ENCODE peak calls at places on chromosomes 2 and 18, in five cellular contexts. D is effector CD4-positive, alpha-beta T cell; O is stimulated activated CD8-positive, alpha-beta memory T cell treated with anti-CD3 and anti-CD28 coated beads, Interleukin-4, amount 100 ng/mL, for 1 hour; P is DMS79 treated with DMSO at 0.1 percent for 48 hours; Q is fibroblast of lung. V is an unnamed sample.

GRCh38 chr2:238228700-238229099 is 11.1 kb downstream of the HES6 start:
- DNase-seq in O (no peak), Q (peak), D (no peak), P (no peak), V (no peak)

GRCh38 chr2:10839813-10840212 is 27.2 kb upstream of the PDIA6 start:
- DNase-seq in O (no peak), D (no peak), Q (no peak), P (no peak), V (no peak)

GRCh38 chr2:193518061-193518817 is 1323.5 kb upstream of the TMEFF2 start:
- DNase-seq in D (no peak), O (no peak), Q (peak), P (no peak), V (no peak)

GRCh38 chr2:209771474-209772292 is at the start of gene UNC80:
- DNase-seq in D (no peak), Q (peak), O (no peak), P (peak), V (no peak)

GRCh38 chr18:46393230-46393629 is 263.8 kb downstream of the LOXHD1 start:
- DNase-seq in Q (no peak), D (no peak), O (no peak), P (no peak), V (no peak)

GRCh38 chr2:205660521-205661124 is 21.7 kb upstream of the NRP2 start:
- DNase-seq in D (no peak), P (no peak), Q (peak), O (no peak), V (no peak)

GRCh38 chr2:54386993-54387590 is 69.0 kb upstream of the SPTBN1 start:
- DNase-seq in P (no peak), Q (peak), D (no peak), O (no peak), V (no peak)

GRCh38 chr2:54396107-54396506 is 60.0 kb upstream of the SPTBN1 start:
- DNase-seq in O (no peak), D (no peak), Q (peak), P (no peak), V (no peak)

GRCh38 chr2:34892286-34892685 is 1293.2 kb upstream of the FAM98A start:
- DNase-seq in P (no peak), D (no peak), O (no peak), Q (no peak), V (no peak)

GRCh38 chr2:240836781-240837467 is 16.9 kb upstream of the KIF1A start:
- DNase-seq in Q (peak), O (no peak), D (no peak), P (no peak), V (no peak)

GRCh38 chr2:180360283-180360618 is 353.2 kb upstream of the CWC22 start:
- DNase-seq in P (no peak), O (no peak), D (no peak), Q (no peak), V (no peak)

GRCh38 chr2:7604456-7604855 is 687.2 kb downstream of the RNF144A start:
- DNase-seq in O (no peak), P (no peak), Q (peak), D (no peak), V (no peak)

GRCh38 chr2:74345272-74345943 is 2.2 kb upstream of the SLC4A5 start:
- DNase-seq in P (no peak), Q (no peak), D (no peak), O (no peak), V (no peak)

GRCh38 chr18:76144844-76145243 is 350.2 kb downstream of the ZNF516 start:
- DNase-seq in P (no peak), Q (no peak), O (no peak), D (no peak), V (no peak)

GRCh38 chr2:46082531-46083485 is 214.4 kb upstream of the EPAS1 start:
- DNase-seq in D (no peak), P (no peak), Q (peak), O (no peak), V (no peak)

GRCh38 chr2:202105025-202105424 is 32.0 kb downstream of the KIAA2012 start:
- DNase-seq in P (no peak), Q (no peak), D (no peak), O (no peak), V (no peak)

GRCh38 chr2:85419009-85419711 is 646 bp downstream of the SH2D6 start:
- DNase-seq in D (no peak), P (no peak), O (no peak), Q (no peak), V (no peak)

GRCh38 chr2:216590780-216591179 is 42.4 kb upstream of the IGFBP2 start:
- DNase-seq in Q (no peak), O (no peak), D (no peak), P (no peak), V (no peak)

V was measured in T-helper 22 cell.